ENCODE peak calls at places on chromosomes 4 and X, in seven cellular contexts. R is suprapubic skin; X is lower lobe of right lung; I is Right ventricle myocardium superior; G is stimulated activated CD8-positive, alpha-beta memory T cell treated with anti-CD3 and anti-CD28 coated beads, Interleukin-7, amount 100 ng/mL, for 1 hour; C is neuronal stem cell; K is HTR-8/SVneo. Q is an unnamed sample.

GRCh38 chr4:159487284-159487747 is 384.4 kb downstream of the RAPGEF2 start:
- DNase-seq in G (no peak), K (peak), C (peak), I (no peak), X (no peak), R (no peak), Q (peak)

GRCh38 chr4:3375688-3376087 is 66.1 kb upstream of the HGFAC start:
- DNase-seq in R (no peak), X (peak), C (no peak), G (no peak), I (no peak), K (peak), Q (no peak)

GRCh38 chr4:15702941-15703403 is at the start of gene BST1:
- DNase-seq in I (peak), G (peak), K (no peak), R (peak), C (no peak), X (peak), Q (peak)

GRCh38 chr4:106982711-106983211 is 53.4 kb downstream of the DKK2 start:
- DNase-seq in K (no peak), C (no peak), G (no peak), X (no peak), I (no peak), R (no peak), Q (no peak)

GRCh38 chrX:134622813-134623185 is 35.5 kb downstream of the PLAC1 start:
- DNase-seq in I (no peak), R (no peak), X (no peak), G (no peak), C (no peak), K (no peak), Q (no peak)

GRCh38 chrX:103423955-103424640 is 47.8 kb downstream of the BEX3 start:
- DNase-seq in G (no peak), X (no peak), K (no peak), C (no peak), I (no peak), R (no peak), Q (peak)

GRCh38 chr4:97330915-97331314 is 812.4 kb downstream of the STPG2 start:
- DNase-seq in X (no peak), K (no peak), I (no peak), G (no peak), C (no peak), R (no peak), Q (no peak)

GRCh38 chrX:136063340-136064079 is 78.3 kb downstream of the SLC9A6 start:
- DNase-seq in C (no peak), R (no peak), G (no peak), X (peak), I (peak), K (no peak), Q (no peak)

GRCh38 chrX:69116077-69116476 is 49.2 kb downstream of the PJA1 start:
- DNase-seq in I (no peak), K (no peak), C (no peak), G (no peak), R (no peak), X (no peak), Q (no peak)

GRCh38 chr4:154004859-154005520 is 216.1 kb upstream of the SFRP2 start:
- DNase-seq in C (no peak), I (no peak), G (no peak), K (no peak), R (peak), X (no peak), Q (no peak)